ENCODE peak calls at places on chromosomes 4 and X, in four cellular contexts. J, S, F and T are unnamed samples.
A peak's percentile ranks its signal among the peaks of the same experiment; 100 is the strongest.

GRCh38 chr4:184954482-184954881 is 63.8 kb upstream of the HELT start:
- DNase-seq in J (no peak), F (no peak), S (peak; percentile 36), T (no peak)

GRCh38 chr4:152348670-152349069 is 187.2 kb downstream of the FBXW7 start:
- DNase-seq in S (no peak), J (no peak), F (no peak), T (no peak)

GRCh38 chr4:78312989-78313753 is 238.4 kb upstream of the ANXA3 start:
- DNase-seq in F (no peak), J (no peak), S (no peak), T (no peak)

GRCh38 chr4:172514011-172514410 is 654.6 kb upstream of the GALNT7 start:
- DNase-seq in S (no peak), J (no peak), F (no peak), T (no peak)

GRCh38 chr4:167102475-167102874 is 131.8 kb downstream of the SPOCK3 start:
- DNase-seq in J (no peak), S (no peak), F (no peak), T (no peak)

GRCh38 chr4:184776821-184777220 is 42.9 kb upstream of the CENPU start:
- DNase-seq in J (no peak), S (no peak), F (no peak), T (no peak)

GRCh38 chr4:3756343-3757059 is 9.7 kb upstream of the ADRA2C start:
- DNase-seq in S (no peak), F (no peak), J (no peak), T (no peak)

GRCh38 chrX:129737921-129738320 is 858 bp upstream of the XPNPEP2 start:
- DNase-seq in J (no peak), S (no peak), F (no peak), T (no peak)

GRCh38 chr4:3514221-3514780 is 17.9 kb downstream of the LRPAP1 start:
- DNase-seq in S (no peak), J (no peak), F (no peak), T (no peak)

GRCh38 chr4:110352670-110353442 is 123.1 kb upstream of the ENPEP start:
- DNase-seq in F (no peak), S (no peak), J (no peak), T (no peak)

GRCh38 chr4:69546121-69546520 is 50.4 kb upstream of the UGT2B4 start:
- DNase-seq in F (no peak), J (no peak), S (no peak), T (no peak)

GRCh38 chr4:10386044-10386443 is 71.2 kb downstream of the ZNF518B start:
- DNase-seq in S (no peak), J (no peak), F (no peak), T (no peak)

GRCh38 chrX:134622056-134622812 is 36.0 kb downstream of the PLAC1 start:
- DNase-seq in J (no peak), F (no peak), S (no peak), T (no peak)

GRCh38 chr4:85151349-85151748 is 184.9 kb upstream of the WDFY3 start:
- DNase-seq in F (no peak), J (no peak), S (no peak), T (no peak)

GRCh38 chr4:55251896-55252295 is 94.1 kb upstream of the SRD5A3 start:
- DNase-seq in F (no peak), J (no peak), S (no peak), T (no peak)

GRCh38 chr4:157014621-157015591 is 43.3 kb upstream of the PDGFC start:
- DNase-seq in S (no peak), F (no peak), J (no peak), T (no peak)

GRCh38 chrX:15567886-15568616 is 32.7 kb downstream of the ACE2 start:
- DNase-seq in F (no peak), S (no peak), J (no peak), T (no peak)

GRCh38 chrX:131724292-131724691 is 180.4 kb downstream of the OR13H1 start:
- DNase-seq in S (no peak), J (no peak), F (no peak), T (no peak)

GRCh38 chr4:15500721-15501120 is 31.0 kb downstream of the CC2D2A start:
- DNase-seq in F (no peak), S (no peak), J (no peak), T (no peak)

GRCh38 chr4:16843831-16844508 is 54.5 kb downstream of the LDB2 start:
- DNase-seq in F (no peak), J (no peak), S (no peak), T (no peak)

GRCh38 chrX:13346646-13347045 is 26.8 kb upstream of the ATXN3L start:
- DNase-seq in F (no peak), J (no peak), S (no peak), T (no peak)

GRCh38 chr4:87853108-87853507 is 20.3 kb downstream of the MEPE start:
- DNase-seq in S (no peak), F (peak; percentile 1), J (no peak), T (no peak)

GRCh38 chr4:5237086-5237485 is 185.8 kb downstream of the STK32B start:
- DNase-seq in S (no peak), J (no peak), F (no peak), T (no peak)

GRCh38 chrX:145002776-145003175 is 244.5 kb upstream of the SPANXN1 start:
- DNase-seq in F (no peak), S (no peak), J (no peak), T (no peak)

GRCh38 chr4:169121920-169122319 is 111.9 kb upstream of the CBR4 start:
- DNase-seq in F (no peak), S (no peak), J (no peak), T (no peak)

GRCh38 chrX:95764972-95765451 is 919.6 kb upstream of the DIAPH2 start:
- DNase-seq in S (no peak), J (no peak), F (no peak), T (no peak)

GRCh38 chrX:884091-884490 is 253.5 kb downstream of the SHOX start:
- DNase-seq in F (no peak), J (no peak), S (no peak), T (no peak)

GRCh38 chr4:159823743-159824142 is 720.9 kb downstream of the RAPGEF2 start:
- DNase-seq in J (no peak), F (no peak), S (no peak), T (no peak)

GRCh38 chr4:47914926-47915237 is 499 bp upstream of the NFXL1 start:
- DNase-seq in S (no peak), F (no peak), J (no peak), T (no peak)

GRCh38 chr4:89539374-89539773 is 231.8 kb upstream of the GPRIN3 start:
- DNase-seq in F (no peak), J (no peak), S (no peak), T (no peak)

GRCh38 chr4:55509272-55509671 is 37.4 kb downstream of the CLOCK start:
- DNase-seq in S (no peak), J (no peak), F (no peak), T (no peak)

GRCh38 chrX:71996826-71997225 is 86.2 kb downstream of the NHSL2 start:
- DNase-seq in S (no peak), J (no peak), F (no peak), T (peak; percentile 86)

GRCh38 chr4:110132822-110133719 is 65.3 kb downstream of the ELOVL6 start:
- DNase-seq in J (no peak), S (no peak), F (no peak), T (no peak)

GRCh38 chrX:139200793-139201192 is 329.7 kb upstream of the F9 start:
- DNase-seq in S (no peak), F (no peak), J (no peak), T (no peak)

GRCh38 chr4:147625733-147626132 is 8.5 kb downstream of the TMEM184C start:
- DNase-seq in S (no peak), J (no peak), F (no peak), T (no peak)

GRCh38 chr4:65623509-65623908 is 46.8 kb downstream of the EPHA5 start:
- DNase-seq in J (no peak), S (no peak), F (no peak), T (no peak)

GRCh38 chr4:74446193-74446868 is 1.4 kb downstream of the AREG start:
- DNase-seq in F (no peak), S (no peak), J (no peak), T (no peak)

GRCh38 chrX:43655151-43655676 is 885 bp upstream of the MAOA start:
- DNase-seq in F (no peak), S (no peak), J (peak; percentile 47), T (no peak)